ENCODE peak calls at places on chromosomes 13 and 19, in six cellular contexts. One of them, this sample, is unnamed.

GRCh38 chr19:18361646-18362045 is 21.2 kb downstream of the PGPEP1 start:
- DNase-seq in HFFc6: no peak
- DNase-seq in Calu3: no peak
- DNase-seq in AG09309: no peak
- DNase-seq in tibial artery: no peak
- DNase-seq in stimulated activated CD8-positive, alpha-beta memory T cell treated with anti-CD3 and anti-CD28 coated beads, Interleukin-15, amount 100 ng/mL, for 1 hour: no peak
- DNase-seq in this sample: no peak

GRCh38 chr19:2607712-2608601 is 94.5 kb downstream of the GNG7 start:
- DNase-seq in tibial artery: peak; percentile 11
- DNase-seq in Calu3: no peak
- DNase-seq in AG09309: no peak
- DNase-seq in HFFc6: no peak
- DNase-seq in stimulated activated CD8-positive, alpha-beta memory T cell treated with anti-CD3 and anti-CD28 coated beads, Interleukin-15, amount 100 ng/mL, for 1 hour: peak; percentile 42
- DNase-seq in this sample: no peak

GRCh38 chr13:99153219-99153618 is 47.4 kb upstream of the UBAC2 start:
- DNase-seq in AG09309: no peak
- DNase-seq in Calu3: no peak
- DNase-seq in tibial artery: no peak
- DNase-seq in stimulated activated CD8-positive, alpha-beta memory T cell treated with anti-CD3 and anti-CD28 coated beads, Interleukin-15, amount 100 ng/mL, for 1 hour: no peak
- DNase-seq in HFFc6: no peak
- DNase-seq in this sample: no peak

GRCh38 chr13:106595623-106596022 is 27.7 kb upstream of the ARGLU1 start:
- DNase-seq in stimulated activated CD8-positive, alpha-beta memory T cell treated with anti-CD3 and anti-CD28 coated beads, Interleukin-15, amount 100 ng/mL, for 1 hour: no peak
- DNase-seq in Calu3: no peak
- DNase-seq in HFFc6: no peak
- DNase-seq in AG09309: no peak
- DNase-seq in tibial artery: no peak
- DNase-seq in this sample: no peak

GRCh38 chr19:58009666-58010301 is 7.2 kb upstream of the ZNF606 start:
- DNase-seq in AG09309: no peak
- DNase-seq in tibial artery: peak; percentile 67
- DNase-seq in Calu3: peak; percentile 87
- DNase-seq in HFFc6: no peak
- DNase-seq in stimulated activated CD8-positive, alpha-beta memory T cell treated with anti-CD3 and anti-CD28 coated beads, Interleukin-15, amount 100 ng/mL, for 1 hour: no peak
- DNase-seq in this sample: peak; percentile 45

GRCh38 chr13:94901070-94901469 is 188.7 kb upstream of the SOX21 start:
- DNase-seq in stimulated activated CD8-positive, alpha-beta memory T cell treated with anti-CD3 and anti-CD28 coated beads, Interleukin-15, amount 100 ng/mL, for 1 hour: no peak
- DNase-seq in AG09309: no peak
- DNase-seq in HFFc6: no peak
- DNase-seq in tibial artery: no peak
- DNase-seq in Calu3: no peak
- DNase-seq in this sample: no peak

GRCh38 chr13:23651887-23652286 is 81.7 kb downstream of the TNFRSF19 start:
- DNase-seq in stimulated activated CD8-positive, alpha-beta memory T cell treated with anti-CD3 and anti-CD28 coated beads, Interleukin-15, amount 100 ng/mL, for 1 hour: no peak
- DNase-seq in AG09309: no peak
- DNase-seq in Calu3: no peak
- DNase-seq in tibial artery: no peak
- DNase-seq in HFFc6: no peak
- DNase-seq in this sample: no peak

GRCh38 chr13:29484796-29485195 is 110.7 kb downstream of the SLC7A1 start:
- DNase-seq in AG09309: no peak
- DNase-seq in tibial artery: no peak
- DNase-seq in Calu3: no peak
- DNase-seq in stimulated activated CD8-positive, alpha-beta memory T cell treated with anti-CD3 and anti-CD28 coated beads, Interleukin-15, amount 100 ng/mL, for 1 hour: no peak
- DNase-seq in HFFc6: no peak
- DNase-seq in this sample: no peak

GRCh38 chr13:94656766-94657165 is 55.1 kb downstream of the GPR180 start:
- DNase-seq in Calu3: no peak
- DNase-seq in stimulated activated CD8-positive, alpha-beta memory T cell treated with anti-CD3 and anti-CD28 coated beads, Interleukin-15, amount 100 ng/mL, for 1 hour: no peak
- DNase-seq in AG09309: peak; percentile 93
- DNase-seq in tibial artery: no peak
- DNase-seq in HFFc6: peak; percentile 98
- DNase-seq in this sample: no peak

GRCh38 chr19:14310055-14310454 is 71.2 kb upstream of the ADGRE5 start:
- DNase-seq in stimulated activated CD8-positive, alpha-beta memory T cell treated with anti-CD3 and anti-CD28 coated beads, Interleukin-15, amount 100 ng/mL, for 1 hour: no peak
- DNase-seq in Calu3: no peak
- DNase-seq in HFFc6: no peak
- DNase-seq in tibial artery: no peak
- DNase-seq in AG09309: no peak
- DNase-seq in this sample: no peak

GRCh38 chr19:5128932-5129389 is 160.0 kb downstream of the KDM4B start:
- DNase-seq in HFFc6: no peak
- DNase-seq in AG09309: no peak
- DNase-seq in Calu3: no peak
- DNase-seq in stimulated activated CD8-positive, alpha-beta memory T cell treated with anti-CD3 and anti-CD28 coated beads, Interleukin-15, amount 100 ng/mL, for 1 hour: no peak
- DNase-seq in tibial artery: no peak
- DNase-seq in this sample: peak; percentile 35